ENCODE peak calls at places on chromosome 1, in nine cellular contexts. H is NCI-H2227 treated with DMSO at 0.1 percent for 48 hours, L is A549, C is RWPE1, G is HEK293T, Z is Daoy, W is AG09309, R is endodermal cell, P is amniotic stem cell. K is an unnamed sample.

GRCh38 chr1:27042670-27043069 is 30.0 kb upstream of the TENT5B start:
- DNase-seq in H (no peak), L (no peak), C (no peak), G (no peak), Z (no peak), W (no peak), R (no peak), P (no peak), K (no peak)

GRCh38 chr1:205535096-205535495 is 30.6 kb downstream of the CDK18 start:
- DNase-seq in H (no peak), L (no peak), C (no peak), G (no peak), Z (no peak), W (no peak), R (peak), P (no peak), K (no peak)

GRCh38 chr1:42935313-42935624 is 23.4 kb downstream of the SLC2A1 start:
- DNase-seq in H (no peak), L (no peak), C (no peak), G (no peak), Z (no peak), W (no peak), R (peak), P (no peak), K (no peak)

GRCh38 chr1:54980046-54980527 is 341 bp upstream of the TMEM61 start:
- DNase-seq in H (no peak), L (no peak), C (no peak), G (no peak), Z (no peak), W (no peak), R (no peak), P (no peak), K (no peak)

GRCh38 chr1:110390096-110390495 is 730 bp downstream of the SLC16A4 start:
- DNase-seq in H (no peak), L (peak), C (peak), G (peak), Z (peak), W (no peak), R (no peak), P (peak), K (no peak)

GRCh38 chr1:109620890-109621289 is 1.3 kb downstream of the AMPD2 start:
- DNase-seq in H (peak), L (peak), C (peak), G (peak), Z (peak), W (peak), R (peak), P (peak), K (no peak)

GRCh38 chr1:12172042-12172851 is 5.5 kb downstream of the TNFRSF1B start:
- DNase-seq in H (no peak), L (no peak), C (no peak), G (no peak), Z (no peak), W (no peak), R (no peak), P (no peak), K (no peak)

GRCh38 chr1:67752306-67752705 is 67.3 kb downstream of the GADD45A start:
- DNase-seq in H (no peak), L (no peak), C (peak), G (no peak), Z (peak), W (no peak), R (no peak), P (no peak), K (no peak)

GRCh38 chr1:14880456-14881316 is 272.9 kb upstream of the TMEM51 start:
- DNase-seq in H (no peak), L (no peak), C (no peak), G (no peak), Z (peak), W (peak), R (no peak), P (no peak), K (no peak)

GRCh38 chr1:192545781-192546521 is 29.6 kb upstream of the RGS1 start:
- DNase-seq in H (no peak), L (no peak), C (no peak), G (no peak), Z (no peak), W (no peak), R (no peak), P (no peak), K (no peak)

GRCh38 chr1:183331095-183331742 is 87.0 kb downstream of the NMNAT2 start:
- DNase-seq in H (peak), L (no peak), C (no peak), G (peak), Z (no peak), W (no peak), R (peak), P (no peak), K (no peak)

GRCh38 chr1:165910764-165911421 is 83.5 kb downstream of the UCK2 start:
- DNase-seq in H (no peak), L (no peak), C (no peak), G (no peak), Z (no peak), W (no peak), R (peak), P (no peak), K (no peak)

GRCh38 chr1:186715887-186716809 is 35.9 kb upstream of the PTGS2 start:
- DNase-seq in H (no peak), L (peak), C (no peak), G (no peak), Z (no peak), W (peak), R (no peak), P (no peak), K (no peak)

GRCh38 chr1:109532365-109533136 is 7.1 kb upstream of the GPR61 start:
- DNase-seq in H (peak), L (peak), C (peak), G (peak), Z (peak), W (no peak), R (peak), P (peak), K (no peak)

GRCh38 chr1:108194051-108194450 is 6.1 kb downstream of the SLC25A24 start:
- DNase-seq in H (no peak), L (no peak), C (no peak), G (no peak), Z (no peak), W (no peak), R (no peak), P (no peak), K (no peak)

GRCh38 chr1:25906644-25907300 is 553 bp upstream of the STMN1 start:
- DNase-seq in H (peak), L (peak), C (no peak), G (no peak), Z (no peak), W (no peak), R (peak), P (no peak), K (peak)

GRCh38 chr1:232377494-232377770 is 252.5 kb downstream of the SIPA1L2 start:
- DNase-seq in H (no peak), L (peak), C (peak), G (no peak), Z (peak), W (no peak), R (no peak), P (no peak), K (no peak)

GRCh38 chr1:9628541-9629444 is 22.7 kb upstream of the PIK3CD start:
- DNase-seq in H (no peak), L (no peak), C (no peak), G (no peak), Z (no peak), W (no peak), R (no peak), P (no peak), K (no peak)

GRCh38 chr1:183472488-183473285 is at the start of gene SMG7:
- DNase-seq in H (no peak), L (no peak), C (peak), G (peak), Z (peak), W (no peak), R (no peak), P (peak), K (no peak)

GRCh38 chr1:2256430-2257244 is 28.5 kb downstream of the SKI start:
- DNase-seq in H (no peak), L (no peak), C (no peak), G (no peak), Z (no peak), W (no peak), R (no peak), P (no peak), K (no peak)

GRCh38 chr1:52554756-52555155 is 1.9 kb upstream of the TUT4 start:
- DNase-seq in H (peak), L (no peak), C (no peak), G (no peak), Z (no peak), W (no peak), R (peak), P (no peak), K (no peak)